ENCODE peak calls at places on chromosome 19, in four cellular contexts. O is thoracic aorta, C is ascending aorta, H is adrenal gland. B is an unnamed sample.

GRCh38 chr19:41811036-41811435 is 14.6 kb downstream of the CEACAM3 start:
- DNase-seq in O (no peak), C (no peak), H (no peak), B (no peak)

GRCh38 chr19:30666301-30666803 is 294.2 kb downstream of the ZNF536 start:
- DNase-seq in O (no peak), C (peak; percentile 61), H (peak; percentile 75), B (no peak)

GRCh38 chr19:12721656-12722565 is 1.8 kb downstream of the TNPO2 start:
- DNase-seq in O (no peak), C (peak; percentile 79), H (peak; percentile 80), B (no peak)

GRCh38 chr19:30371960-30372824 is at the start of gene ZNF536:
- DNase-seq in O (no peak), C (no peak), H (no peak), B (no peak)

GRCh38 chr19:5138606-5139594 is 170.0 kb downstream of the KDM4B start:
- DNase-seq in O (no peak), C (peak; percentile 76), H (no peak), B (no peak)

GRCh38 chr19:49873149-49873521 is 4.0 kb downstream of the AKT1S1 start:
- DNase-seq in O (no peak), C (no peak), H (no peak), B (no peak)

GRCh38 chr19:41934849-41935374 is 6.7 kb upstream of the ERFL start:
- DNase-seq in O (no peak), C (no peak), H (peak; percentile 76), B (no peak)

GRCh38 chr19:3683866-3684816 is 16.1 kb downstream of the PIP5K1C start:
- DNase-seq in O (no peak), C (no peak), H (no peak), B (no peak)

GRCh38 chr19:1904385-1905070 is 671 bp upstream of the ADAT3 start:
- DNase-seq in O (no peak), C (peak; percentile 84), H (no peak), B (no peak)

GRCh38 chr19:35644987-35645679 is 3.0 kb upstream of the COX6B1 start:
- DNase-seq in O (peak; percentile 68), C (peak; percentile 90), H (peak; percentile 88), B (no peak)

GRCh38 chr19:56900573-56901097 is 60.1 kb upstream of the PEG3 start:
- DNase-seq in O (no peak), C (no peak), H (no peak), B (no peak)

GRCh38 chr19:42143341-42144234 is 11.3 kb upstream of the POU2F2 start:
- DNase-seq in O (no peak), C (no peak), H (peak; percentile 66), B (no peak)

GRCh38 chr19:54390942-54391577 is 24.2 kb upstream of the TTYH1 start:
- DNase-seq in O (no peak), C (no peak), H (no peak), B (no peak)

GRCh38 chr19:532578-533484 is 1.3 kb downstream of the CDC34 start:
- DNase-seq in O (no peak), C (peak; percentile 84), H (peak; percentile 90), B (no peak)

GRCh38 chr19:45752639-45753038 is 16.4 kb downstream of the SIX5 start:
- DNase-seq in O (no peak), C (no peak), H (no peak), B (no peak)

GRCh38 chr19:32682317-32682716 is 6.7 kb downstream of the RGS9BP start:
- DNase-seq in O (no peak), C (no peak), H (no peak), B (no peak)

GRCh38 chr19:16637535-16637934 is 9.5 kb upstream of the MED26 start:
- DNase-seq in O (no peak), C (no peak), H (no peak), B (no peak)

GRCh38 chr19:10001899-10002298 is 8.4 kb downstream of the COL5A3 start:
- DNase-seq in O (no peak), C (no peak), H (peak; percentile 82), B (no peak)

GRCh38 chr19:34411216-34411615 is 7.0 kb downstream of the PDCD2L start:
- DNase-seq in O (no peak), C (no peak), H (peak; percentile 27), B (no peak)

GRCh38 chr19:5828661-5829566 is 10.6 kb downstream of the FUT6 start:
- DNase-seq in O (no peak), C (no peak), H (no peak), B (no peak)

GRCh38 chr19:2867025-2867991 is at the start of gene ZNF556:
- DNase-seq in O (no peak), C (no peak), H (no peak), B (no peak)

GRCh38 chr19:2385053-2385721 is 25.1 kb downstream of the TMPRSS9 start:
- DNase-seq in O (no peak), C (no peak), H (peak; percentile 72), B (no peak)

GRCh38 chr19:40691421-40692211 is 1.2 kb upstream of the NUMBL start:
- DNase-seq in O (no peak), C (no peak), H (no peak), B (no peak)

DNA sequence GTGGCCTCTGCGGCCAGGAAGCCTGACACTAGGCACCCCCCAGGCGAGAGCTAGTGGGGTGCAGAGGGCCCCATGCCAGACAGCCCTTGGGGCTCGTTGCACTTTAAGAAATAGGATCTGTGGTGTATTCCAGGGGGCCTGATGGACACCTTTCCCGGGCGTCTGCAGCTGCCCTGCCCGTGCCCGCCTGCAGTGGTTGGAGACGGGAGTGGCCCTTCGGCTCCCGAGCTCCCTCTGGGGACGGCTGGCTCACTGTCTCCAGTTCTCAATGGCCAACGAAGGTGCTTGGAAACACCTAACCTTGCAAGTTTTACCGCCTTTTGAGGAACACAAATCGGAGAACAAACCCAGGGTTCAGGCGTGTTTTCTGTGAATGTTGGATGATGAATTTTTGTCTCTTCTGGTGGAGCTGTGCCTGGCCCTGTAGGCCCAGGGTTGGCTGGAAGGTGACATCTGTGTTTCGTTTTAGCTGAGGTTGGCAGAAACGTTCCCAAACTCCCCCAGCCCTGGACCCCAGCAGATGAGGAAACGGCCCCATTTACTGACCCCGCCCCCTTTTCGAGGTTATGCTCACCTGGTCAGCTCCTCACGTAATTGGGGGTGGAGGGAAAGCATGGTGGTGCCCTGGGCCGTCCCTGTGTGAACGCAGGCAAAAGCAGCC is 17.4 kb upstream of the NPAS1 start:
- DNase-seq in O (no peak), C (no peak), H (no peak), B (no peak)
- TF ChIP-seq CTCF in O (no peak), C (no peak), H (no peak), B (no peak)

GRCh38 chr19:14135355-14135754 is 1.0 kb downstream of the ASF1B start:
- DNase-seq in O (no peak), C (no peak), H (no peak), B (no peak)
- H3K4me3 ChIP-seq in O (no peak overlapping the region), C (no peak overlapping the region), H (no peak overlapping the region), B (peak overlapping the region; percentile 75)

GRCh38 chr19:11550265-11550664 is 8.8 kb downstream of the ELOF1 start:
- DNase-seq in O (no peak), C (no peak), H (no peak), B (no peak)

GRCh38 chr19:11554160-11554559 is 4.9 kb downstream of the ELOF1 start:
- DNase-seq in O (no peak), C (no peak), H (no peak), B (no peak)

GRCh38 chr19:11552666-11553372 is 6.2 kb downstream of the ELOF1 start:
- DNase-seq in O (no peak), C (no peak), H (no peak), B (no peak)

GRCh38 chr19:11549386-11549953 is 9.6 kb downstream of the ELOF1 start:
- DNase-seq in O (no peak), C (no peak), H (no peak), B (no peak)

GRCh38 chr19:11551603-11552235 is 7.3 kb downstream of the ELOF1 start:
- DNase-seq in O (no peak), C (no peak), H (no peak), B (no peak)
- TF ChIP-seq CTCF in O (no peak), C (peak; percentile 43), H (no peak), B (no peak)

DNA sequence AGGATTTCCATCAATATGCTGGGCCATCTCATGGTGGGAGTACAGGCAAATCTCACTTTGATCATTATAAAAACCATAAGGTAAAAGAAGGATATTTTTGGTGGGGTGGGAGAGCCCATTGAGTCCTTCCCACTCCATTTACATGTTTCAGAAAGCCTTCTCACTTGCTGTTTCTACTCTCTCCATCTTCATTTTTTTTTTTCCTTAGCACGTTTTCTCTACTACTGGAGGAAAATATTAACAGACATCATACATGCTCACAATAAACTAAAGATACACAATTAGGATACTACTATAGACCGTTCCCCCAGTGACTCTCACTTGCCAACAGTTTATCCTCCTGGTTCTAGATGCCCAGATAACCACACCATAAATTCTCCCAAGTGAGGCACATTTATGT is 1.8 kb upstream of the AKAP8 start:
- DNase-seq in O (no peak), C (no peak), H (no peak), B (no peak)
- H3K4me3 ChIP-seq in O (no peak overlapping the region), C (no peak overlapping the region), H (no peak overlapping the region), B (no peak overlapping the region)

B was measured in esophagus squamous epithelium.